ENCODE peak calls at places on chromosome 4, in eight cellular contexts. One of them, this sample, is unnamed.

GRCh38 chr4:1204828-1205591 is 32.6 kb upstream of the SPON2 start:
- DNase-seq in SJSA1: no peak
- DNase-seq in vagina: peak
- DNase-seq in spleen: peak
- DNase-seq in activated CD4-positive, alpha-beta T cell treated with anti-CD3 and anti-CD28 coated beads for 24 hours: no peak
- DNase-seq in pons: no peak
- DNase-seq in NCI-H2081: no peak
- DNase-seq in CD8-positive, alpha-beta memory T cell: peak
- DNase-seq in this sample: no peak

GRCh38 chr4:1821679-1822567 is 28.8 kb downstream of the FGFR3 start:
- DNase-seq in vagina: no peak
- DNase-seq in SJSA1: no peak
- DNase-seq in NCI-H2081: no peak
- DNase-seq in spleen: no peak
- DNase-seq in CD8-positive, alpha-beta memory T cell: no peak
- DNase-seq in pons: no peak
- DNase-seq in activated CD4-positive, alpha-beta T cell treated with anti-CD3 and anti-CD28 coated beads for 24 hours: no peak
- DNase-seq in this sample: no peak

GRCh38 chr4:47287735-47288134 is 175.8 kb downstream of the COMMD8 start:
- DNase-seq in pons: no peak
- DNase-seq in spleen: no peak
- DNase-seq in vagina: no peak
- DNase-seq in NCI-H2081: no peak
- DNase-seq in CD8-positive, alpha-beta memory T cell: no peak
- DNase-seq in SJSA1: peak
- DNase-seq in activated CD4-positive, alpha-beta T cell treated with anti-CD3 and anti-CD28 coated beads for 24 hours: no peak
- DNase-seq in this sample: no peak

GRCh38 chr4:101367201-101367600 is 19.9 kb upstream of the PPP3CA start:
- DNase-seq in pons: no peak
- DNase-seq in vagina: no peak
- DNase-seq in SJSA1: peak
- DNase-seq in CD8-positive, alpha-beta memory T cell: no peak
- DNase-seq in activated CD4-positive, alpha-beta T cell treated with anti-CD3 and anti-CD28 coated beads for 24 hours: no peak
- DNase-seq in NCI-H2081: no peak
- DNase-seq in spleen: no peak
- DNase-seq in this sample: no peak

GRCh38 chr4:113560579-113560978 is 201.0 kb downstream of the CAMK2D start:
- DNase-seq in activated CD4-positive, alpha-beta T cell treated with anti-CD3 and anti-CD28 coated beads for 24 hours: no peak
- DNase-seq in CD8-positive, alpha-beta memory T cell: no peak
- DNase-seq in NCI-H2081: no peak
- DNase-seq in SJSA1: no peak
- DNase-seq in pons: no peak
- DNase-seq in spleen: no peak
- DNase-seq in vagina: no peak
- DNase-seq in this sample: no peak

GRCh38 chr4:150209140-150209829 is 131.0 kb downstream of the DCLK2 start:
- DNase-seq in CD8-positive, alpha-beta memory T cell: no peak
- DNase-seq in pons: no peak
- DNase-seq in NCI-H2081: no peak
- DNase-seq in activated CD4-positive, alpha-beta T cell treated with anti-CD3 and anti-CD28 coated beads for 24 hours: peak
- DNase-seq in SJSA1: peak
- DNase-seq in vagina: no peak
- DNase-seq in spleen: no peak
- DNase-seq in this sample: peak

GRCh38 chr4:173448919-173449641 is 50.2 kb upstream of the SCRG1 start:
- DNase-seq in spleen: no peak
- DNase-seq in NCI-H2081: no peak
- DNase-seq in activated CD4-positive, alpha-beta T cell treated with anti-CD3 and anti-CD28 coated beads for 24 hours: no peak
- DNase-seq in vagina: no peak
- DNase-seq in pons: peak
- DNase-seq in SJSA1: no peak
- DNase-seq in CD8-positive, alpha-beta memory T cell: no peak
- DNase-seq in this sample: no peak

GRCh38 chr4:138485498-138485897 is 243.3 kb upstream of the SLC7A11 start:
- DNase-seq in pons: no peak
- DNase-seq in activated CD4-positive, alpha-beta T cell treated with anti-CD3 and anti-CD28 coated beads for 24 hours: no peak
- DNase-seq in NCI-H2081: no peak
- DNase-seq in SJSA1: no peak
- DNase-seq in CD8-positive, alpha-beta memory T cell: no peak
- DNase-seq in vagina: no peak
- DNase-seq in spleen: no peak
- DNase-seq in this sample: no peak

GRCh38 chr4:150310159-150310895 is 232.1 kb downstream of the DCLK2 start:
- DNase-seq in SJSA1: peak
- DNase-seq in activated CD4-positive, alpha-beta T cell treated with anti-CD3 and anti-CD28 coated beads for 24 hours: no peak
- DNase-seq in vagina: no peak
- DNase-seq in spleen: no peak
- DNase-seq in CD8-positive, alpha-beta memory T cell: no peak
- DNase-seq in pons: no peak
- DNase-seq in NCI-H2081: no peak
- DNase-seq in this sample: no peak

GRCh38 chr4:139367421-139368090 is 65.3 kb upstream of the NDUFC1 start:
- DNase-seq in spleen: no peak
- DNase-seq in CD8-positive, alpha-beta memory T cell: no peak
- DNase-seq in SJSA1: peak
- DNase-seq in activated CD4-positive, alpha-beta T cell treated with anti-CD3 and anti-CD28 coated beads for 24 hours: no peak
- DNase-seq in NCI-H2081: no peak
- DNase-seq in vagina: no peak
- DNase-seq in pons: peak
- DNase-seq in this sample: no peak

GRCh38 chr4:98747659-98748091 is 89.3 kb upstream of the TSPAN5 start:
- DNase-seq in SJSA1: no peak
- DNase-seq in vagina: no peak
- DNase-seq in pons: peak
- DNase-seq in CD8-positive, alpha-beta memory T cell: no peak
- DNase-seq in activated CD4-positive, alpha-beta T cell treated with anti-CD3 and anti-CD28 coated beads for 24 hours: no peak
- DNase-seq in NCI-H2081: no peak
- DNase-seq in spleen: no peak
- DNase-seq in this sample: no peak

GRCh38 chr4:165402375-165402774 is 23.6 kb downstream of the CPE start:
- DNase-seq in spleen: no peak
- DNase-seq in CD8-positive, alpha-beta memory T cell: no peak
- DNase-seq in NCI-H2081: no peak
- DNase-seq in pons: no peak
- DNase-seq in vagina: no peak
- DNase-seq in activated CD4-positive, alpha-beta T cell treated with anti-CD3 and anti-CD28 coated beads for 24 hours: no peak
- DNase-seq in SJSA1: no peak
- DNase-seq in this sample: no peak

GRCh38 chr4:2799444-2799911 is 6.6 kb downstream of the SH3BP2 start:
- DNase-seq in activated CD4-positive, alpha-beta T cell treated with anti-CD3 and anti-CD28 coated beads for 24 hours: no peak
- DNase-seq in CD8-positive, alpha-beta memory T cell: peak
- DNase-seq in pons: no peak
- DNase-seq in NCI-H2081: no peak
- DNase-seq in SJSA1: no peak
- DNase-seq in vagina: no peak
- DNase-seq in spleen: peak
- DNase-seq in this sample: no peak

GRCh38 chr4:48360966-48361470 is 19.7 kb downstream of the SLAIN2 start:
- DNase-seq in vagina: no peak
- DNase-seq in CD8-positive, alpha-beta memory T cell: no peak
- DNase-seq in SJSA1: no peak
- DNase-seq in spleen: no peak
- DNase-seq in activated CD4-positive, alpha-beta T cell treated with anti-CD3 and anti-CD28 coated beads for 24 hours: no peak
- DNase-seq in pons: no peak
- DNase-seq in NCI-H2081: no peak
- DNase-seq in this sample: no peak

GRCh38 chr4:176791591-176792347 is 953 bp downstream of the VEGFC start:
- DNase-seq in NCI-H2081: no peak
- DNase-seq in CD8-positive, alpha-beta memory T cell: no peak
- DNase-seq in activated CD4-positive, alpha-beta T cell treated with anti-CD3 and anti-CD28 coated beads for 24 hours: no peak
- DNase-seq in spleen: peak
- DNase-seq in SJSA1: peak
- DNase-seq in pons: no peak
- DNase-seq in vagina: no peak
- DNase-seq in this sample: no peak

GRCh38 chr4:2409381-2409783 is 9.1 kb downstream of the ZFYVE28 start:
- DNase-seq in SJSA1: no peak
- DNase-seq in CD8-positive, alpha-beta memory T cell: no peak
- DNase-seq in NCI-H2081: no peak
- DNase-seq in pons: no peak
- DNase-seq in spleen: peak
- DNase-seq in vagina: no peak
- DNase-seq in activated CD4-positive, alpha-beta T cell treated with anti-CD3 and anti-CD28 coated beads for 24 hours: no peak
- DNase-seq in this sample: no peak

GRCh38 chr4:56655209-56655626 is 25.9 kb downstream of the HOPX start:
- DNase-seq in vagina: no peak
- DNase-seq in NCI-H2081: no peak
- DNase-seq in pons: no peak
- DNase-seq in SJSA1: peak
- DNase-seq in activated CD4-positive, alpha-beta T cell treated with anti-CD3 and anti-CD28 coated beads for 24 hours: no peak
- DNase-seq in CD8-positive, alpha-beta memory T cell: no peak
- DNase-seq in spleen: peak
- DNase-seq in this sample: peak

GRCh38 chr4:184384056-184384809 is 90.1 kb downstream of the IRF2 start:
- DNase-seq in SJSA1: peak
- DNase-seq in pons: peak
- DNase-seq in vagina: no peak
- DNase-seq in CD8-positive, alpha-beta memory T cell: no peak
- DNase-seq in activated CD4-positive, alpha-beta T cell treated with anti-CD3 and anti-CD28 coated beads for 24 hours: no peak
- DNase-seq in NCI-H2081: no peak
- DNase-seq in spleen: peak
- DNase-seq in this sample: peak

GRCh38 chr4:25313194-25313895 is 771 bp downstream of the ZCCHC4 start:
- DNase-seq in spleen: no peak
- DNase-seq in activated CD4-positive, alpha-beta T cell treated with anti-CD3 and anti-CD28 coated beads for 24 hours: no peak
- DNase-seq in SJSA1: no peak
- DNase-seq in pons: no peak
- DNase-seq in CD8-positive, alpha-beta memory T cell: no peak
- DNase-seq in NCI-H2081: no peak
- DNase-seq in vagina: no peak
- DNase-seq in this sample: no peak

GRCh38 chr4:188783160-188783559 is 643.9 kb downstream of the TRIML1 start:
- DNase-seq in CD8-positive, alpha-beta memory T cell: no peak
- DNase-seq in SJSA1: no peak
- DNase-seq in activated CD4-positive, alpha-beta T cell treated with anti-CD3 and anti-CD28 coated beads for 24 hours: no peak
- DNase-seq in vagina: no peak
- DNase-seq in spleen: no peak
- DNase-seq in pons: no peak
- DNase-seq in NCI-H2081: no peak
- DNase-seq in this sample: no peak

GRCh38 chr4:48790581-48790980 is 10.5 kb upstream of the FRYL start:
- DNase-seq in NCI-H2081: no peak
- DNase-seq in activated CD4-positive, alpha-beta T cell treated with anti-CD3 and anti-CD28 coated beads for 24 hours: no peak
- DNase-seq in SJSA1: no peak
- DNase-seq in vagina: no peak
- DNase-seq in spleen: no peak
- DNase-seq in pons: no peak
- DNase-seq in CD8-positive, alpha-beta memory T cell: no peak
- DNase-seq in this sample: no peak

GRCh38 chr4:102174800-102175199 is 170.5 kb downstream of the SLC39A8 start:
- DNase-seq in CD8-positive, alpha-beta memory T cell: no peak
- DNase-seq in activated CD4-positive, alpha-beta T cell treated with anti-CD3 and anti-CD28 coated beads for 24 hours: no peak
- DNase-seq in SJSA1: peak
- DNase-seq in NCI-H2081: no peak
- DNase-seq in vagina: no peak
- DNase-seq in spleen: no peak
- DNase-seq in pons: no peak
- DNase-seq in this sample: no peak

GRCh38 chr4:93710101-93710846 is 118.3 kb upstream of the ATOH1 start:
- DNase-seq in pons: peak
- DNase-seq in NCI-H2081: no peak
- DNase-seq in vagina: no peak
- DNase-seq in SJSA1: no peak
- DNase-seq in CD8-positive, alpha-beta memory T cell: no peak
- DNase-seq in activated CD4-positive, alpha-beta T cell treated with anti-CD3 and anti-CD28 coated beads for 24 hours: no peak
- DNase-seq in spleen: no peak
- DNase-seq in this sample: no peak

GRCh38 chr4:184420402-184420801 is 53.9 kb downstream of the IRF2 start:
- DNase-seq in CD8-positive, alpha-beta memory T cell: no peak
- DNase-seq in pons: no peak
- DNase-seq in NCI-H2081: no peak
- DNase-seq in vagina: no peak
- DNase-seq in SJSA1: no peak
- DNase-seq in spleen: no peak
- DNase-seq in activated CD4-positive, alpha-beta T cell treated with anti-CD3 and anti-CD28 coated beads for 24 hours: no peak
- DNase-seq in this sample: no peak

GRCh38 chr4:15906024-15906443 is 32.5 kb downstream of the FGFBP1 start:
- DNase-seq in vagina: no peak
- DNase-seq in pons: no peak
- DNase-seq in NCI-H2081: no peak
- DNase-seq in activated CD4-positive, alpha-beta T cell treated with anti-CD3 and anti-CD28 coated beads for 24 hours: no peak
- DNase-seq in CD8-positive, alpha-beta memory T cell: no peak
- DNase-seq in spleen: peak
- DNase-seq in SJSA1: no peak
- DNase-seq in this sample: peak

GRCh38 chr4:147760695-147761094 is 28.8 kb downstream of the ARHGAP10 start:
- DNase-seq in CD8-positive, alpha-beta memory T cell: no peak
- DNase-seq in SJSA1: no peak
- DNase-seq in activated CD4-positive, alpha-beta T cell treated with anti-CD3 and anti-CD28 coated beads for 24 hours: no peak
- DNase-seq in NCI-H2081: peak
- DNase-seq in pons: no peak
- DNase-seq in vagina: no peak
- DNase-seq in spleen: no peak
- DNase-seq in this sample: no peak

GRCh38 chr4:129668092-129668491 is 572.1 kb downstream of the C4orf33 start:
- DNase-seq in NCI-H2081: no peak
- DNase-seq in SJSA1: no peak
- DNase-seq in vagina: no peak
- DNase-seq in spleen: no peak
- DNase-seq in CD8-positive, alpha-beta memory T cell: no peak
- DNase-seq in pons: no peak
- DNase-seq in activated CD4-positive, alpha-beta T cell treated with anti-CD3 and anti-CD28 coated beads for 24 hours: no peak
- DNase-seq in this sample: no peak

GRCh38 chr4:185068837-185069236 is 50.5 kb downstream of the HELT start:
- DNase-seq in spleen: no peak
- DNase-seq in activated CD4-positive, alpha-beta T cell treated with anti-CD3 and anti-CD28 coated beads for 24 hours: no peak
- DNase-seq in NCI-H2081: no peak
- DNase-seq in vagina: no peak
- DNase-seq in CD8-positive, alpha-beta memory T cell: no peak
- DNase-seq in SJSA1: no peak
- DNase-seq in pons: no peak
- DNase-seq in this sample: no peak

GRCh38 chr4:76108467-76109181 is 34.1 kb downstream of the ART3 start:
- DNase-seq in CD8-positive, alpha-beta memory T cell: no peak
- DNase-seq in NCI-H2081: no peak
- DNase-seq in vagina: no peak
- DNase-seq in pons: no peak
- DNase-seq in spleen: no peak
- DNase-seq in SJSA1: no peak
- DNase-seq in activated CD4-positive, alpha-beta T cell treated with anti-CD3 and anti-CD28 coated beads for 24 hours: no peak
- DNase-seq in this sample: no peak

GRCh38 chr4:65924843-65925242 is 254.6 kb upstream of the EPHA5 start:
- DNase-seq in spleen: no peak
- DNase-seq in SJSA1: no peak
- DNase-seq in CD8-positive, alpha-beta memory T cell: no peak
- DNase-seq in activated CD4-positive, alpha-beta T cell treated with anti-CD3 and anti-CD28 coated beads for 24 hours: no peak
- DNase-seq in NCI-H2081: no peak
- DNase-seq in pons: no peak
- DNase-seq in vagina: no peak
- DNase-seq in this sample: no peak